ENCODE peak calls at places on chromosome 18, in four cellular contexts. Y is NT2/D1, A is NCI-H1048, L is H9. N is an unnamed sample.

GRCh38 chr18:70973626-70974025 is 684.8 kb downstream of the SOCS6 start:
- DNase-seq in Y (no peak), A (no peak), L (no peak), N (no peak)

GRCh38 chr18:50757358-50757757 is 62.5 kb downstream of the MRO start:
- DNase-seq in Y (no peak), A (no peak), L (no peak), N (no peak)

GRCh38 chr18:69895081-69896047 is 52.3 kb downstream of the CD226 start:
- DNase-seq in Y (no peak), A (no peak), L (no peak), N (no peak)

GRCh38 chr18:56436651-56437050 is 201.7 kb downstream of the TXNL1 start:
- DNase-seq in Y (no peak), A (no peak), L (no peak), N (no peak)

GRCh38 chr18:34942975-34943374 is 98.2 kb upstream of the MAPRE2 start:
- DNase-seq in Y (no peak), A (no peak), L (no peak), N (no peak)

GRCh38 chr18:78803104-78803503 is 176.5 kb upstream of the SALL3 start:
- DNase-seq in Y (no peak), A (no peak), L (no peak), N (no peak)

GRCh38 chr18:44149706-44150105 is 531.0 kb upstream of the SETBP1 start:
- DNase-seq in Y (no peak), A (no peak), L (no peak), N (no peak)

GRCh38 chr18:51091270-51091669 is 61.3 kb downstream of the SMAD4 start:
- DNase-seq in Y (no peak), A (no peak), L (no peak), N (no peak)

GRCh38 chr18:49591271-49591670 is 29.4 kb downstream of the LIPG start:
- DNase-seq in Y (no peak), A (no peak), L (no peak), N (no peak)

GRCh38 chr18:67514901-67515540 is 1.5 kb downstream of the DSEL start:
- DNase-seq in Y (no peak), A (no peak), L (no peak), N (no peak)

GRCh38 chr18:72762505-72763122 is 105.2 kb downstream of the NETO1 start:
- DNase-seq in Y (peak; percentile 32), A (peak; percentile 31), L (no peak), N (peak; percentile 12)

GRCh38 chr18:36327352-36328316 is 30.1 kb downstream of the FHOD3 start:
- DNase-seq in Y (no peak), A (no peak), L (no peak), N (no peak)

GRCh38 chr18:58309610-58310239 is 265.7 kb downstream of the NEDD4L start:
- DNase-seq in Y (no peak), A (no peak), L (no peak), N (no peak)

GRCh38 chr18:5527603-5528002 is 16.2 kb downstream of the EPB41L3 start:
- DNase-seq in Y (no peak), A (no peak), L (no peak), N (peak; percentile 61)

GRCh38 chr18:52326001-52326400 is 14.0 kb upstream of the DCC start:
- DNase-seq in Y (no peak), A (no peak), L (no peak), N (no peak)

GRCh38 chr18:32328379-32328778 is 138.5 kb downstream of the MEP1B start:
- DNase-seq in Y (no peak), A (no peak), L (no peak), N (no peak)

GRCh38 chr18:35513181-35513932 is 15.6 kb upstream of the INO80C start:
- DNase-seq in Y (no peak), A (no peak), L (no peak), N (no peak)

GRCh38 chr18:3012306-3012919 is 531 bp downstream of the LPIN2 start:
- DNase-seq in Y (no peak), A (no peak), L (peak; percentile 50), N (peak; percentile 29)

GRCh38 chr18:3426074-3426473 is 23.9 kb upstream of the TGIF1 start:
- DNase-seq in Y (no peak), A (no peak), L (no peak), N (no peak)

GRCh38 chr18:21241224-21242131 is 554 bp upstream of the GREB1L start:
- DNase-seq in Y (no peak), A (no peak), L (peak; percentile 55), N (no peak)

N was measured in tibial nerve.